ENCODE peak calls at places on chromosomes 16 and 17, in eight cellular contexts. One of them, this sample, is unnamed.

GRCh38 chr17:74851612-74852236 is 8.0 kb downstream of the GRIN2C start:
- DNase-seq in A549: no peak
- DNase-seq in suprapubic skin: no peak
- DNase-seq in astrocyte of the spinal cord: no peak
- DNase-seq in GM23248: no peak
- DNase-seq in adrenal gland: no peak
- DNase-seq in CD8-positive, alpha-beta T cell: no peak
- DNase-seq in cardiac fibroblast: no peak
- DNase-seq in this sample: no peak

GRCh38 chr17:78601577-78602190 is 24.5 kb upstream of the DNAH17 start:
- DNase-seq in astrocyte of the spinal cord: no peak
- DNase-seq in adrenal gland: no peak
- DNase-seq in A549: no peak
- DNase-seq in GM23248: no peak
- DNase-seq in suprapubic skin: no peak
- DNase-seq in CD8-positive, alpha-beta T cell: no peak
- DNase-seq in cardiac fibroblast: no peak
- DNase-seq in this sample: no peak

GRCh38 chr16:48613061-48613957 is 3.3 kb upstream of the N4BP1 start:
- DNase-seq in A549: no peak
- DNase-seq in cardiac fibroblast: peak
- DNase-seq in adrenal gland: no peak
- DNase-seq in astrocyte of the spinal cord: no peak
- DNase-seq in suprapubic skin: no peak
- DNase-seq in CD8-positive, alpha-beta T cell: peak
- DNase-seq in GM23248: peak
- DNase-seq in this sample: no peak

GRCh38 chr17:64783556-64784352 is 121.6 kb upstream of the SMURF2 start:
- DNase-seq in cardiac fibroblast: no peak
- DNase-seq in adrenal gland: no peak
- DNase-seq in CD8-positive, alpha-beta T cell: no peak
- DNase-seq in A549: no peak
- DNase-seq in GM23248: no peak
- DNase-seq in astrocyte of the spinal cord: no peak
- DNase-seq in suprapubic skin: peak
- DNase-seq in this sample: no peak

GRCh38 chr17:54982399-54982798 is 13.8 kb downstream of the STXBP4 start:
- DNase-seq in GM23248: peak
- DNase-seq in cardiac fibroblast: peak
- DNase-seq in astrocyte of the spinal cord: peak
- DNase-seq in CD8-positive, alpha-beta T cell: no peak
- DNase-seq in suprapubic skin: no peak
- DNase-seq in A549: no peak
- DNase-seq in adrenal gland: peak
- DNase-seq in this sample: peak

GRCh38 chr17:44147812-44148211 is 6.1 kb downstream of the HROB start:
- DNase-seq in GM23248: no peak
- DNase-seq in A549: no peak
- DNase-seq in adrenal gland: no peak
- DNase-seq in suprapubic skin: no peak
- DNase-seq in cardiac fibroblast: no peak
- DNase-seq in astrocyte of the spinal cord: no peak
- DNase-seq in CD8-positive, alpha-beta T cell: no peak
- DNase-seq in this sample: no peak

GRCh38 chr17:83200231-83200699 is 120.9 kb downstream of the METRNL start:
- DNase-seq in astrocyte of the spinal cord: peak
- DNase-seq in suprapubic skin: peak
- DNase-seq in A549: no peak
- DNase-seq in adrenal gland: peak
- DNase-seq in CD8-positive, alpha-beta T cell: peak
- DNase-seq in cardiac fibroblast: peak
- DNase-seq in GM23248: peak
- DNase-seq in this sample: no peak

GRCh38 chr17:61436273-61436672 is 15.9 kb upstream of the TBX4 start:
- DNase-seq in adrenal gland: no peak
- DNase-seq in GM23248: no peak
- DNase-seq in cardiac fibroblast: no peak
- DNase-seq in astrocyte of the spinal cord: no peak
- DNase-seq in CD8-positive, alpha-beta T cell: no peak
- DNase-seq in suprapubic skin: no peak
- DNase-seq in A549: no peak
- DNase-seq in this sample: no peak

GRCh38 chr16:15822957-15823356 is 33.9 kb downstream of the MYH11 start:
- DNase-seq in suprapubic skin: no peak
- DNase-seq in adrenal gland: no peak
- DNase-seq in cardiac fibroblast: no peak
- DNase-seq in A549: no peak
- DNase-seq in CD8-positive, alpha-beta T cell: no peak
- DNase-seq in astrocyte of the spinal cord: no peak
- DNase-seq in GM23248: no peak
- DNase-seq in this sample: no peak

GRCh38 chr16:49530396-49530795 is 156.8 kb downstream of the C16orf78 start:
- DNase-seq in CD8-positive, alpha-beta T cell: no peak
- DNase-seq in cardiac fibroblast: no peak
- DNase-seq in suprapubic skin: no peak
- DNase-seq in A549: no peak
- DNase-seq in adrenal gland: no peak
- DNase-seq in GM23248: no peak
- DNase-seq in astrocyte of the spinal cord: no peak
- DNase-seq in this sample: no peak

GRCh38 chr17:63973930-63974593 is 1.3 kb upstream of the SCN4A start:
- DNase-seq in GM23248: peak
- DNase-seq in cardiac fibroblast: no peak
- DNase-seq in suprapubic skin: no peak
- DNase-seq in A549: peak
- DNase-seq in adrenal gland: no peak
- DNase-seq in CD8-positive, alpha-beta T cell: no peak
- DNase-seq in astrocyte of the spinal cord: no peak
- DNase-seq in this sample: no peak

GRCh38 chr16:87789437-87790277 is 23.9 kb upstream of the KLHDC4 start:
- DNase-seq in cardiac fibroblast: peak
- DNase-seq in GM23248: peak
- DNase-seq in CD8-positive, alpha-beta T cell: no peak
- DNase-seq in astrocyte of the spinal cord: peak
- DNase-seq in A549: peak
- DNase-seq in suprapubic skin: no peak
- DNase-seq in adrenal gland: no peak
- DNase-seq in this sample: no peak

GRCh38 chr17:44164476-44164875 is 6.0 kb upstream of the ASB16 start:
- DNase-seq in suprapubic skin: no peak
- DNase-seq in adrenal gland: no peak
- DNase-seq in astrocyte of the spinal cord: no peak
- DNase-seq in CD8-positive, alpha-beta T cell: no peak
- DNase-seq in A549: no peak
- DNase-seq in cardiac fibroblast: no peak
- DNase-seq in GM23248: no peak
- DNase-seq in this sample: no peak

GRCh38 chr16:66629856-66630255 is 25.4 kb downstream of the CMTM3 start:
- DNase-seq in suprapubic skin: no peak
- DNase-seq in adrenal gland: no peak
- DNase-seq in A549: no peak
- DNase-seq in cardiac fibroblast: no peak
- DNase-seq in astrocyte of the spinal cord: no peak
- DNase-seq in GM23248: no peak
- DNase-seq in CD8-positive, alpha-beta T cell: no peak
- DNase-seq in this sample: no peak

GRCh38 chr17:6544770-6545169 is 11.6 kb downstream of the PITPNM3 start:
- DNase-seq in adrenal gland: no peak
- DNase-seq in astrocyte of the spinal cord: no peak
- DNase-seq in GM23248: no peak
- DNase-seq in CD8-positive, alpha-beta T cell: no peak
- DNase-seq in A549: no peak
- DNase-seq in suprapubic skin: no peak
- DNase-seq in cardiac fibroblast: no peak
- DNase-seq in this sample: no peak

GRCh38 chr16:72493681-72494415 is 321.9 kb upstream of the PMFBP1 start:
- DNase-seq in astrocyte of the spinal cord: peak
- DNase-seq in A549: no peak
- DNase-seq in suprapubic skin: no peak
- DNase-seq in adrenal gland: no peak
- DNase-seq in CD8-positive, alpha-beta T cell: no peak
- DNase-seq in GM23248: peak
- DNase-seq in cardiac fibroblast: peak
- DNase-seq in this sample: no peak

GRCh38 chr17:77502626-77503292 is 362.0 kb downstream of the SEC14L1 start:
- DNase-seq in GM23248: no peak
- DNase-seq in suprapubic skin: peak
- DNase-seq in cardiac fibroblast: no peak
- DNase-seq in adrenal gland: no peak
- DNase-seq in A549: no peak
- DNase-seq in CD8-positive, alpha-beta T cell: no peak
- DNase-seq in astrocyte of the spinal cord: no peak
- DNase-seq in this sample: no peak

GRCh38 chr16:19911204-19911603 is 26.6 kb upstream of the GPRC5B start:
- DNase-seq in GM23248: no peak
- DNase-seq in A549: no peak
- DNase-seq in suprapubic skin: no peak
- DNase-seq in adrenal gland: no peak
- DNase-seq in cardiac fibroblast: no peak
- DNase-seq in astrocyte of the spinal cord: no peak
- DNase-seq in CD8-positive, alpha-beta T cell: no peak
- DNase-seq in this sample: no peak

GRCh38 chr17:82882715-82883446 is 43.1 kb upstream of the ZNF750 start:
- DNase-seq in CD8-positive, alpha-beta T cell: peak
- DNase-seq in adrenal gland: no peak
- DNase-seq in A549: no peak
- DNase-seq in GM23248: no peak
- DNase-seq in cardiac fibroblast: no peak
- DNase-seq in astrocyte of the spinal cord: no peak
- DNase-seq in suprapubic skin: no peak
- DNase-seq in this sample: no peak

GRCh38 chr16:30076276-30076791 is 540 bp downstream of the PPP4C start:
- DNase-seq in astrocyte of the spinal cord: no peak
- DNase-seq in adrenal gland: peak
- DNase-seq in A549: no peak
- DNase-seq in suprapubic skin: no peak
- DNase-seq in CD8-positive, alpha-beta T cell: no peak
- DNase-seq in cardiac fibroblast: no peak
- DNase-seq in GM23248: peak
- DNase-seq in this sample: no peak

GRCh38 chr17:71033336-71033735 is 864.0 kb downstream of the KCNJ2 start:
- DNase-seq in suprapubic skin: no peak
- DNase-seq in GM23248: no peak
- DNase-seq in adrenal gland: no peak
- DNase-seq in astrocyte of the spinal cord: peak
- DNase-seq in A549: no peak
- DNase-seq in CD8-positive, alpha-beta T cell: no peak
- DNase-seq in cardiac fibroblast: no peak
- DNase-seq in this sample: no peak

GRCh38 chr17:52762147-52762793 is 603.8 kb upstream of the CA10 start:
- DNase-seq in A549: no peak
- DNase-seq in GM23248: no peak
- DNase-seq in cardiac fibroblast: no peak
- DNase-seq in astrocyte of the spinal cord: no peak
- DNase-seq in CD8-positive, alpha-beta T cell: no peak
- DNase-seq in adrenal gland: no peak
- DNase-seq in suprapubic skin: no peak
- DNase-seq in this sample: no peak

GRCh38 chr16:55662641-55663040 is 6.9 kb downstream of the SLC6A2 start:
- DNase-seq in GM23248: no peak
- DNase-seq in CD8-positive, alpha-beta T cell: no peak
- DNase-seq in astrocyte of the spinal cord: no peak
- DNase-seq in suprapubic skin: no peak
- DNase-seq in cardiac fibroblast: no peak
- DNase-seq in adrenal gland: no peak
- DNase-seq in A549: no peak
- DNase-seq in this sample: no peak

GRCh38 chr16:31216116-31216469 is 842 bp downstream of the PYDC1 start:
- DNase-seq in cardiac fibroblast: no peak
- DNase-seq in GM23248: no peak
- DNase-seq in suprapubic skin: no peak
- DNase-seq in astrocyte of the spinal cord: no peak
- DNase-seq in CD8-positive, alpha-beta T cell: no peak
- DNase-seq in adrenal gland: no peak
- DNase-seq in A549: no peak
- DNase-seq in this sample: no peak
- H3K4me3 ChIP-seq in cardiac fibroblast: no peak
- H3K4me3 ChIP-seq in GM23248: no peak
- H3K4me3 ChIP-seq in suprapubic skin: peak
- H3K4me3 ChIP-seq in astrocyte of the spinal cord: no peak
- H3K4me3 ChIP-seq in CD8-positive, alpha-beta T cell: peak
- H3K4me3 ChIP-seq in adrenal gland: no peak
- H3K4me3 ChIP-seq in A549: peak
- H3K4me3 ChIP-seq in this sample: peak

DNA sequence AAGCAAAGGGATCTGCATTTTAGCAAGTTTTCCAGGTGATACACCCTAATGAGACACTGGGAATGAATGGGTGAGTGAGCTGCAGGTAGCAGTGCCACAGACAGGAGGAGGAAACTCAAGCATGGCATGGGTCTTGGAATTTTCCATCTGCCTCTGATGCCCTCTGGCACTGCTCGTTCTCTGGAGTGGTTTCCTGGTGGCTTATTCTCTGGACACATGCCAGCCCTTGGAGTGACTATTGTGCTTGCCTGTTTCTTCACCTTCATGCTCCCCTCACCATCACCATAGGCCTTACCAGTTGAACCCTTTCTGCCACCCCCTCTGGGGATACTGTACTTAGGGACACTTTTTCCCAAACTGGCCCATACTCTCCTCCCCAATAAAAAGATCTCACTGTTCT is 1.6 kb downstream of the COASY start:
- DNase-seq in suprapubic skin: no peak
- DNase-seq in cardiac fibroblast: no peak
- DNase-seq in GM23248: peak
- DNase-seq in CD8-positive, alpha-beta T cell: no peak
- DNase-seq in adrenal gland: peak
- DNase-seq in A549: no peak
- DNase-seq in astrocyte of the spinal cord: no peak
- DNase-seq in this sample: no peak
- H3K4me3 ChIP-seq in suprapubic skin: peak
- H3K4me3 ChIP-seq in cardiac fibroblast: peak
- H3K4me3 ChIP-seq in GM23248: peak
- H3K4me3 ChIP-seq in CD8-positive, alpha-beta T cell: no peak
- H3K4me3 ChIP-seq in adrenal gland: no peak
- H3K4me3 ChIP-seq in A549: peak
- H3K4me3 ChIP-seq in astrocyte of the spinal cord: no peak
- H3K4me3 ChIP-seq in this sample: peak

GRCh38 chr17:8056976-8057625 is 18.2 kb downstream of the ALOX15B start:
- DNase-seq in GM23248: no peak
- DNase-seq in CD8-positive, alpha-beta T cell: no peak
- DNase-seq in adrenal gland: no peak
- DNase-seq in cardiac fibroblast: no peak
- DNase-seq in A549: no peak
- DNase-seq in astrocyte of the spinal cord: no peak
- DNase-seq in suprapubic skin: peak
- DNase-seq in this sample: no peak
- H3K4me3 ChIP-seq in GM23248: no peak
- H3K4me3 ChIP-seq in CD8-positive, alpha-beta T cell: no peak
- H3K4me3 ChIP-seq in adrenal gland: no peak
- H3K4me3 ChIP-seq in cardiac fibroblast: no peak
- H3K4me3 ChIP-seq in A549: no peak
- H3K4me3 ChIP-seq in astrocyte of the spinal cord: no peak
- H3K4me3 ChIP-seq in suprapubic skin: no peak
- H3K4me3 ChIP-seq in this sample: no peak

DNA sequence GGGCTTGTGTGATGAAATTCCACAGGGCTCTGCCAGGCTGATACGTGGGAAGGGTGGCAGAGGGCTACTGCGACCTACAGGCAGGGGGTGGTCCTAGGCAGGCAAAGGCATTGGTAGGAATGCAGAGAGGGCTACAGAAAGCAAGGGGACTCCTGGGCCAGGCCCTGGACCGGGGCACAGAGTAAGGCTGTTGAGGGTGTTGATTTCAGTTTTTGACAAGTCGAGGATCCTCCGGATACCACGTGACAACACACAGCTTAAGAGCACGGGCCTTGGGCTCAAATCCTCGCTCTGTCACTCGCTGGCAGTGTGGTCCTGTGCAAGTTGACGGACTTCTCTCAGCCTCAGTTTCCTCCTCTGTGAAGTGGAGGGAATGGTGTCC is 19.1 kb upstream of the DOC2B start:
- DNase-seq in GM23248: no peak
- DNase-seq in astrocyte of the spinal cord: no peak
- DNase-seq in CD8-positive, alpha-beta T cell: no peak
- DNase-seq in A549: no peak
- DNase-seq in adrenal gland: no peak
- DNase-seq in cardiac fibroblast: no peak
- DNase-seq in suprapubic skin: no peak
- DNase-seq in this sample: no peak
- H3K4me3 ChIP-seq in GM23248: no peak
- H3K4me3 ChIP-seq in astrocyte of the spinal cord: no peak
- H3K4me3 ChIP-seq in CD8-positive, alpha-beta T cell: no peak
- H3K4me3 ChIP-seq in A549: no peak
- H3K4me3 ChIP-seq in adrenal gland: no peak
- H3K4me3 ChIP-seq in cardiac fibroblast: no peak
- H3K4me3 ChIP-seq in suprapubic skin: no peak
- H3K4me3 ChIP-seq in this sample: no peak

This sample was measured in skeletal muscle cell.